ENCODE peak calls at places on chromosomes 4 and X, in six cellular contexts. R is GM13977; L is stimulated activated CD8-positive, alpha-beta memory T cell treated with anti-CD3 and anti-CD28 coated beads, Interleukin-7, amount 100 ng/mL, for 1 hour; Y is left lung; M is epithelial cell of esophagus; Z is SHP77 treated with DMSO at 0.1 percent for 48 hours. H is an unnamed sample.

GRCh38 chrX:11704725-11705495 is 39.2 kb upstream of the ARHGAP6 start:
- DNase-seq in M (no peak), L (no peak), R (no peak), Z (no peak), Y (no peak), H (no peak)

GRCh38 chrX:25048176-25048575 is 32.4 kb upstream of the ARX start:
- DNase-seq in Y (no peak), Z (no peak), L (no peak), M (no peak), R (no peak), H (no peak)

GRCh38 chrX:54208531-54208930 is 25.5 kb upstream of the FAM120C start:
- DNase-seq in R (no peak), M (peak), Z (no peak), L (no peak), Y (no peak), H (no peak)

GRCh38 chr4:16573181-16573580 is 325.3 kb downstream of the LDB2 start:
- DNase-seq in Y (no peak), R (no peak), Z (no peak), L (no peak), M (peak), H (no peak)

GRCh38 chr4:7686166-7686870 is 251.6 kb upstream of the PSAPL1 start:
- DNase-seq in M (no peak), Z (no peak), R (no peak), Y (peak), L (no peak), H (no peak)

GRCh38 chr4:13907255-13907751 is 279.8 kb upstream of the BOD1L1 start:
- DNase-seq in M (peak), Z (no peak), R (no peak), Y (no peak), L (no peak), H (no peak)

GRCh38 chrX:111328858-111329257 is 58.6 kb upstream of the CAPN6 start:
- DNase-seq in M (no peak), L (no peak), Y (no peak), Z (no peak), R (no peak), H (no peak)

GRCh38 chrX:26442340-26442739 is 226.4 kb downstream of the MAGEB5 start:
- DNase-seq in Z (no peak), L (no peak), M (peak), Y (no peak), R (no peak), H (peak)

GRCh38 chrX:40153335-40154221 is 55.8 kb upstream of the BCOR start:
- DNase-seq in L (no peak), Z (no peak), M (no peak), Y (peak), R (peak), H (no peak)

GRCh38 chrX:50536955-50537354 is 66.3 kb upstream of the DGKK start:
- DNase-seq in L (no peak), Y (no peak), Z (no peak), M (no peak), R (no peak), H (no peak)

GRCh38 chrX:119685225-119686066 is 7.5 kb downstream of the SEPTIN6 start:
- DNase-seq in R (no peak), M (no peak), Z (no peak), Y (no peak), L (no peak), H (no peak)

GRCh38 chr4:15479913-15480185 is 10.2 kb downstream of the CC2D2A start:
- DNase-seq in R (no peak), Y (no peak), M (no peak), L (no peak), Z (no peak), H (no peak)

GRCh38 chr4:17511041-17511949 is 595 bp downstream of the QDPR start:
- DNase-seq in Z (no peak), R (peak), Y (peak), M (peak), L (peak), H (peak)

GRCh38 chr4:183175631-183176232 is 76.7 kb downstream of the WWC2 start:
- DNase-seq in Y (no peak), R (no peak), Z (no peak), M (no peak), L (no peak), H (no peak)

GRCh38 chr4:54229631-54230478 is 762 bp downstream of the PDGFRA start:
- DNase-seq in Z (no peak), R (peak), L (no peak), M (no peak), Y (peak), H (peak)

GRCh38 chr4:46503739-46504138 is 113.8 kb upstream of the GABRA2 start:
- DNase-seq in M (no peak), L (no peak), Y (no peak), R (no peak), Z (no peak), H (no peak)

GRCh38 chr4:146439999-146440398 is 81.7 kb downstream of the SLC10A7 start:
- DNase-seq in R (no peak), Z (no peak), M (peak), L (no peak), Y (no peak), H (no peak)

H was measured in neuronal stem cell.